ENCODE peak calls at places on chromosomes 3 and 15, in seven cellular contexts. E, H, K, P, S, I and A are unnamed samples.
A peak's percentile ranks its signal among the peaks of the same experiment; 100 is the strongest.

GRCh38 chr3:25547103-25547502 is 117.6 kb downstream of the TOP2B start:
- DNase-seq in E (no peak), H (no peak), K (no peak), P (no peak), S (no peak), I (no peak), A (no peak)

GRCh38 chr3:96983731-96984130 is 169.3 kb downstream of the EPHA6 start:
- DNase-seq in E (no peak), H (no peak), K (no peak), P (no peak), S (no peak), I (no peak), A (no peak)

GRCh38 chr3:197750863-197751737 is 1.4 kb downstream of the FYTTD1 start:
- DNase-seq in E (peak; percentile 59), H (peak; percentile 73), K (peak; percentile 31), P (peak; percentile 5), S (peak; percentile 49), I (peak; percentile 17), A (peak; percentile 33)

GRCh38 chr15:83602021-83602420 is 51.9 kb upstream of the ADAMTSL3 start:
- DNase-seq in E (no peak), H (no peak), K (peak; percentile 44), P (no peak), S (no peak), I (no peak), A (no peak)

GRCh38 chr3:9351709-9352126 is 11.1 kb upstream of the THUMPD3 start:
- DNase-seq in E (no peak), H (no peak), K (no peak), P (no peak), S (no peak), I (no peak), A (no peak)

GRCh38 chr3:154885016-154885415 is 195.1 kb upstream of the MME start:
- DNase-seq in E (peak; percentile 42), H (no peak), K (no peak), P (no peak), S (no peak), I (no peak), A (no peak)

GRCh38 chr15:45391746-45392711 is 13.7 kb upstream of the GATM start:
- DNase-seq in E (no peak), H (no peak), K (no peak), P (no peak), S (no peak), I (no peak), A (no peak)

GRCh38 chr3:73740041-73740440 is 115.3 kb upstream of the PDZRN3 start:
- DNase-seq in E (peak; percentile 76), H (no peak), K (no peak), P (no peak), S (no peak), I (no peak), A (no peak)

GRCh38 chr3:46609074-46609735 is 3.1 kb upstream of the FAM240A start:
- DNase-seq in E (no peak), H (no peak), K (no peak), P (no peak), S (no peak), I (no peak), A (no peak)

GRCh38 chr3:5250467-5251195 is 63.1 kb downstream of the EDEM1 start:
- DNase-seq in E (no peak), H (no peak), K (peak; percentile 33), P (no peak), S (no peak), I (no peak), A (no peak)

GRCh38 chr3:134877788-134878187 is 82.7 kb downstream of the EPHB1 start:
- DNase-seq in E (no peak), H (no peak), K (no peak), P (no peak), S (no peak), I (no peak), A (no peak)

GRCh38 chr3:172221550-172221949 is 182.2 kb downstream of the FNDC3B start:
- DNase-seq in E (peak; percentile 69), H (no peak), K (no peak), P (no peak), S (no peak), I (no peak), A (no peak)

GRCh38 chr3:57331078-57331477 is 38.6 kb upstream of the ASB14 start:
- DNase-seq in E (peak; percentile 2), H (no peak), K (peak; percentile 1), P (no peak), S (no peak), I (no peak), A (no peak)

GRCh38 chr3:58025824-58026579 is 17.8 kb downstream of the FLNB start:
- DNase-seq in E (peak; percentile 82), H (no peak), K (peak; percentile 47), P (no peak), S (no peak), I (no peak), A (no peak)

GRCh38 chr3:24520101-24520495 is 25.4 kb upstream of the THRB start:
- DNase-seq in E (no peak), H (no peak), K (no peak), P (no peak), S (no peak), I (no peak), A (no peak)

GRCh38 chr3:107268461-107268860 is 108.8 kb upstream of the CCDC54 start:
- DNase-seq in E (no peak), H (no peak), K (no peak), P (no peak), S (no peak), I (no peak), A (no peak)

GRCh38 chr3:183318846-183319770 is 66.1 kb downstream of the B3GNT5 start:
- DNase-seq in E (peak; percentile 17), H (no peak), K (no peak), P (no peak), S (no peak), I (no peak), A (no peak)

GRCh38 chr15:73777741-73778140 is 24.6 kb upstream of the INSYN1 start:
- DNase-seq in E (no peak), H (no peak), K (no peak), P (no peak), S (no peak), I (no peak), A (no peak)

GRCh38 chr3:186824430-186825139 is 17.9 kb upstream of the ADIPOQ start:
- DNase-seq in E (no peak), H (no peak), K (no peak), P (no peak), S (peak; percentile 40), I (peak; percentile 18), A (no peak)

GRCh38 chr3:143648708-143649107 is 199.6 kb downstream of the SLC9A9 start:
- DNase-seq in E (peak; percentile 24), H (no peak), K (peak; percentile 29), P (no peak), S (no peak), I (peak; percentile 21), A (no peak)

GRCh38 chr3:124277516-124277890 is 285.6 kb upstream of the ROPN1 start:
- DNase-seq in E (peak; percentile 63), H (no peak), K (no peak), P (no peak), S (peak; percentile 65), I (no peak), A (no peak)

GRCh38 chr15:35289029-35289617 is 204.0 kb upstream of the NANOGP8 start:
- DNase-seq in E (peak; percentile 89), H (no peak), K (peak; percentile 72), P (no peak), S (no peak), I (peak; percentile 25), A (no peak)

GRCh38 chr15:71304681-71305080 is 189.4 kb downstream of the THSD4 start:
- DNase-seq in E (no peak), H (no peak), K (no peak), P (no peak), S (no peak), I (no peak), A (no peak)

GRCh38 chr3:130263708-130264107 is 81.8 kb upstream of the COL6A5 start:
- DNase-seq in E (no peak), H (no peak), K (no peak), P (no peak), S (no peak), I (no peak), A (no peak)

GRCh38 chr3:20056727-20057611 is 16.7 kb downstream of the KAT2B start:
- DNase-seq in E (peak; percentile 89), H (no peak), K (peak; percentile 28), P (no peak), S (no peak), I (no peak), A (no peak)

GRCh38 chr15:79007066-79007465 is 62.2 kb upstream of the CTSH start:
- DNase-seq in E (peak; percentile 70), H (no peak), K (peak; percentile 77), P (peak; percentile 61), S (no peak), I (peak; percentile 72), A (peak; percentile 34)
- TF ChIP-seq CTCF in E (peak; percentile 79), H (peak; percentile 47), K (peak; percentile 66), P (peak; percentile 61), S (peak; percentile 26), I (peak; percentile 65), A (no peak)

GRCh38 chr15:59439571-59439970 is 1.6 kb downstream of the FAM81A start:
- DNase-seq in E (no peak), H (no peak), K (no peak), P (no peak), S (no peak), I (no peak), A (no peak)
- TF ChIP-seq CTCF in E (no peak), H (no peak), K (no peak), P (no peak), S (no peak), I (no peak), A (no peak)

GRCh38 chr3:32391643-32392529 is at the start of gene CMTM7:
- DNase-seq in E (peak; percentile 37), H (peak; percentile 91), K (peak; percentile 72), P (peak; percentile 45), S (peak; percentile 37), I (peak; percentile 74), A (no peak)
- TF ChIP-seq CTCF in E (peak; percentile 17), H (no peak), K (no peak), P (no peak), S (no peak), I (no peak), A (no peak)

GRCh38 chr15:65300924-65301441 is 3.5 kb upstream of the RNU5B-1 start:
- DNase-seq in E (no peak), H (no peak), K (no peak), P (no peak), S (no peak), I (no peak), A (no peak)

GRCh38 chr15:65304393-65305143 is at the start of gene RNU5B-1:
- DNase-seq in E (peak; percentile 97), H (peak; percentile 75), K (peak; percentile 98), P (peak; percentile 79), S (no peak), I (peak; percentile 79), A (no peak)

GRCh38 chr15:65303687-65304392 is 637 bp upstream of the RNU5B-1 start:
- DNase-seq in E (peak; percentile 71), H (peak; percentile 73), K (peak; percentile 80), P (no peak), S (peak; percentile 77), I (peak; percentile 36), A (no peak)

GRCh38 chr15:65305144-65305758 is 774 bp downstream of the RNU5B-1 start:
- DNase-seq in E (no peak), H (no peak), K (no peak), P (no peak), S (no peak), I (no peak), A (no peak)

DNA sequence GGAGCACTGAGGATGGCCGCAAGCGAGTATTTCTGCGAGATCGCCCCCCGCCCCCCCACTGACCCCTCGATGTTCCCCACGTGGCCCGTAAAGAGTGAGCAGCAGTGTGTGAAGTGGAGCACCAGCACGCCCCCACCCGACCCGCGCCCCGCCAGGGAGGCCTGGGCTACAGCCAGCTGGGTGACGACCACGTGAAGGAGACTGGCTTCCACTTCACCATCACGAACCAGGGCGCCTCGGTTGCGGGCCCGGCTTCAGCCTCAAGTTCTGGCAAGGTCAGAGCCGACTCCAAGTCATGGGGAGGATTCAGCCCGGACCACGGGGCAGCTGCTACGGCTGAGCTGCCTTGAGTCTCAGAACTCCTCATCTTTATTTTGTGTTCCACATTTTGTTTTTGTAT is 2.4 kb upstream of the RNU5B-1 start:
- DNase-seq in E (no peak), H (no peak), K (no peak), P (no peak), S (peak; percentile 45), I (no peak), A (no peak)
- TF ChIP-seq CTCF in E (no peak), H (no peak), K (no peak), P (no peak), S (no peak), I (no peak), A (no peak)